ENCODE peak calls at places on chromosomes 7 and 10, in six cellular contexts. One of them, this sample, is unnamed.

GRCh38 chr7:18087031-18087686 is 59.5 kb upstream of the PRPS1L1 start:
- DNase-seq in GM12878: no peak
- DNase-seq in SK-N-SH: no peak
- DNase-seq in GM12891: no peak
- DNase-seq in K562: peak; percentile 7
- DNase-seq in HepG2: no peak
- DNase-seq in this sample: no peak

GRCh38 chr10:101767966-101768790 is 7.7 kb downstream of the FGF8 start:
- DNase-seq in SK-N-SH: peak; percentile 6
- DNase-seq in GM12891: no peak
- DNase-seq in GM12878: no peak
- DNase-seq in HepG2: no peak
- DNase-seq in K562: no peak
- DNase-seq in this sample: no peak

GRCh38 chr10:12712284-12712983 is 289.1 kb downstream of the CCDC3 start:
- DNase-seq in GM12891: no peak
- DNase-seq in HepG2: no peak
- DNase-seq in K562: no peak
- DNase-seq in SK-N-SH: no peak
- DNase-seq in GM12878: no peak
- DNase-seq in this sample: no peak

GRCh38 chr7:120996333-120996982 is 7.9 kb downstream of the CPED1 start:
- DNase-seq in K562: no peak
- DNase-seq in HepG2: no peak
- DNase-seq in SK-N-SH: no peak
- DNase-seq in GM12878: no peak
- DNase-seq in GM12891: no peak
- DNase-seq in this sample: no peak

GRCh38 chr10:5987747-5988146 is 10.4 kb upstream of the IL15RA start:
- DNase-seq in HepG2: no peak
- DNase-seq in K562: peak; percentile 60
- DNase-seq in SK-N-SH: no peak
- DNase-seq in GM12891: no peak
- DNase-seq in GM12878: no peak
- DNase-seq in this sample: no peak

GRCh38 chr10:35386594-35387174 is 50.4 kb downstream of the CCNY start:
- DNase-seq in HepG2: peak; percentile 32
- DNase-seq in GM12891: no peak
- DNase-seq in K562: no peak
- DNase-seq in GM12878: no peak
- DNase-seq in SK-N-SH: peak; percentile 40
- DNase-seq in this sample: no peak

GRCh38 chr7:132118641-132119040 is 457.6 kb downstream of the PLXNA4 start:
- DNase-seq in GM12891: no peak
- DNase-seq in K562: no peak
- DNase-seq in GM12878: no peak
- DNase-seq in SK-N-SH: no peak
- DNase-seq in HepG2: no peak
- DNase-seq in this sample: no peak

GRCh38 chr10:58384999-58385783 is at the start of gene TFAM:
- DNase-seq in GM12891: peak; percentile 70
- DNase-seq in GM12878: peak; percentile 66
- DNase-seq in SK-N-SH: peak; percentile 94
- DNase-seq in HepG2: peak; percentile 88
- DNase-seq in K562: peak; percentile 96
- DNase-seq in this sample: peak; percentile 71

GRCh38 chr10:70757856-70758255 is 27.3 kb downstream of the TBATA start:
- DNase-seq in GM12878: no peak
- DNase-seq in GM12891: no peak
- DNase-seq in SK-N-SH: no peak
- DNase-seq in K562: no peak
- DNase-seq in HepG2: no peak
- DNase-seq in this sample: no peak

GRCh38 chr7:40530292-40530691 is 395.5 kb downstream of the SUGCT start:
- DNase-seq in HepG2: no peak
- DNase-seq in GM12878: no peak
- DNase-seq in GM12891: no peak
- DNase-seq in K562: no peak
- DNase-seq in SK-N-SH: no peak
- DNase-seq in this sample: no peak

GRCh38 chr7:7607010-7607409 is 33.5 kb upstream of the UMAD1 start:
- DNase-seq in GM12891: no peak
- DNase-seq in GM12878: no peak
- DNase-seq in HepG2: no peak
- DNase-seq in K562: no peak
- DNase-seq in SK-N-SH: no peak
- DNase-seq in this sample: no peak

GRCh38 chr10:96678725-96679124 is 41.6 kb downstream of the PIK3AP1 start:
- DNase-seq in GM12891: no peak
- DNase-seq in K562: no peak
- DNase-seq in SK-N-SH: no peak
- DNase-seq in GM12878: no peak
- DNase-seq in HepG2: no peak
- DNase-seq in this sample: no peak

GRCh38 chr7:100974021-100974420 is 4.7 kb downstream of the MUC12 start:
- DNase-seq in HepG2: no peak
- DNase-seq in SK-N-SH: no peak
- DNase-seq in GM12878: no peak
- DNase-seq in K562: no peak
- DNase-seq in GM12891: no peak
- DNase-seq in this sample: no peak

GRCh38 chr7:148527717-148528168 is 62.8 kb upstream of the C7orf33 start:
- DNase-seq in SK-N-SH: peak; percentile 81
- DNase-seq in GM12878: peak; percentile 47
- DNase-seq in K562: peak; percentile 85
- DNase-seq in HepG2: peak; percentile 88
- DNase-seq in GM12891: peak; percentile 37
- DNase-seq in this sample: peak; percentile 31

GRCh38 chr7:24283900-24284698 is at the start of gene NPY:
- DNase-seq in K562: no peak
- DNase-seq in GM12878: no peak
- DNase-seq in SK-N-SH: peak; percentile 83
- DNase-seq in GM12891: peak; percentile 21
- DNase-seq in HepG2: no peak
- DNase-seq in this sample: peak; percentile 32

GRCh38 chr10:93081296-93081695 is 7.6 kb downstream of the CYP26A1 start:
- DNase-seq in HepG2: no peak
- DNase-seq in GM12878: no peak
- DNase-seq in GM12891: no peak
- DNase-seq in SK-N-SH: no peak
- DNase-seq in K562: no peak
- DNase-seq in this sample: no peak

GRCh38 chr7:50212666-50213621 is 91.6 kb upstream of the IKZF1 start:
- DNase-seq in SK-N-SH: no peak
- DNase-seq in K562: no peak
- DNase-seq in GM12891: no peak
- DNase-seq in GM12878: no peak
- DNase-seq in HepG2: no peak
- DNase-seq in this sample: no peak

GRCh38 chr7:742791-743190 is 15.7 kb upstream of the PRKAR1B start:
- DNase-seq in SK-N-SH: no peak
- DNase-seq in GM12891: no peak
- DNase-seq in GM12878: no peak
- DNase-seq in K562: peak; percentile 60
- DNase-seq in HepG2: no peak
- DNase-seq in this sample: no peak

GRCh38 chr7:739455-739963 is 12.4 kb upstream of the PRKAR1B start:
- DNase-seq in K562: no peak
- DNase-seq in GM12891: no peak
- DNase-seq in HepG2: no peak
- DNase-seq in GM12878: no peak
- DNase-seq in SK-N-SH: no peak
- DNase-seq in this sample: no peak

GRCh38 chr7:739964-740942 is 13.2 kb upstream of the PRKAR1B start:
- DNase-seq in GM12878: no peak
- DNase-seq in HepG2: no peak
- DNase-seq in SK-N-SH: no peak
- DNase-seq in GM12891: no peak
- DNase-seq in K562: no peak
- DNase-seq in this sample: no peak

GRCh38 chr7:741191-741671 is 14.2 kb upstream of the PRKAR1B start:
- DNase-seq in SK-N-SH: no peak
- DNase-seq in GM12878: no peak
- DNase-seq in GM12891: no peak
- DNase-seq in HepG2: no peak
- DNase-seq in K562: no peak
- DNase-seq in this sample: no peak

GRCh38 chr7:741850-742249 is 14.8 kb upstream of the PRKAR1B start:
- DNase-seq in SK-N-SH: no peak
- DNase-seq in GM12878: no peak
- DNase-seq in GM12891: no peak
- DNase-seq in K562: no peak
- DNase-seq in HepG2: no peak
- DNase-seq in this sample: no peak
- TF ChIP-seq TAF1 in SK-N-SH: no peak
- TF ChIP-seq TAF1 in GM12878: no peak
- TF ChIP-seq TAF1 in GM12891: no peak
- TF ChIP-seq TAF1 in K562: no peak
- TF ChIP-seq TAF1 in HepG2: no peak
- TF ChIP-seq TAF1 in this sample: no peak

GRCh38 chr7:84187813-84188212 is 6.8 kb downstream of the SEMA3A start:
- DNase-seq in K562: no peak
- DNase-seq in GM12878: no peak
- DNase-seq in GM12891: no peak
- DNase-seq in SK-N-SH: no peak
- DNase-seq in HepG2: no peak
- DNase-seq in this sample: no peak
- TF ChIP-seq TAF1 in K562: no peak
- TF ChIP-seq TAF1 in GM12878: no peak
- TF ChIP-seq TAF1 in GM12891: no peak
- TF ChIP-seq TAF1 in SK-N-SH: no peak
- TF ChIP-seq TAF1 in HepG2: no peak
- TF ChIP-seq TAF1 in this sample: no peak

DNA sequence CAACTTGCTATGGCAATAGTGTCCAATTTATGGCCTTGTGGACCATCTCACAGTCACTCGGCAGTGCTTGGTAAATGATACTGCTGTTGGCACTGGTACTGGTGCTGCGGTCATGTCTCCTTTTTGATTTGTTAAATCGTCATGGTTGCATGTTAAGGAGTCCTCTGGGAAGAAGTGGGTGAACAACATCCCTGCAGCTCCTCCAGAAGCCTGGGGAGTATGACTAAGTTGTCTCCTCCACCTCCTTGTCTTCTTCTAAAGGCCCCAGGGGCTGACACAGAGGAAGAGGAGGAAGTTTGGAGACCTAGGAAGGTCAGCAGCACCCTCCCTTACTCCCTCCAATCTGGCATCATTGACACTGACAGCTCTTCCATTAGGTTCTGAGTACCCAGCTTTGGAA is 8.5 kb downstream of the ITPRIP start:
- DNase-seq in GM12878: no peak
- DNase-seq in SK-N-SH: no peak
- DNase-seq in GM12891: no peak
- DNase-seq in HepG2: no peak
- DNase-seq in K562: no peak
- DNase-seq in this sample: no peak
- TF ChIP-seq TAF1 in GM12878: no peak
- TF ChIP-seq TAF1 in SK-N-SH: no peak
- TF ChIP-seq TAF1 in GM12891: no peak
- TF ChIP-seq TAF1 in HepG2: no peak
- TF ChIP-seq TAF1 in K562: no peak
- TF ChIP-seq TAF1 in this sample: no peak

GRCh38 chr7:104931181-104931781 is 82.7 kb upstream of the KMT2E start:
- DNase-seq in K562: no peak
- DNase-seq in HepG2: no peak
- DNase-seq in GM12878: no peak
- DNase-seq in GM12891: no peak
- DNase-seq in SK-N-SH: peak; percentile 86
- DNase-seq in this sample: no peak
- TF ChIP-seq TAF1 in K562: no peak
- TF ChIP-seq TAF1 in HepG2: no peak
- TF ChIP-seq TAF1 in GM12878: no peak
- TF ChIP-seq TAF1 in GM12891: no peak
- TF ChIP-seq TAF1 in SK-N-SH: no peak
- TF ChIP-seq TAF1 in this sample: no peak

GRCh38 chr7:778968-779451 is 51.9 kb upstream of the PRKAR1B start:
- DNase-seq in HepG2: no peak
- DNase-seq in GM12891: no peak
- DNase-seq in K562: no peak
- DNase-seq in GM12878: no peak
- DNase-seq in SK-N-SH: peak; percentile 98
- DNase-seq in this sample: no peak
- TF ChIP-seq TAF1 in HepG2: no peak
- TF ChIP-seq TAF1 in GM12891: no peak
- TF ChIP-seq TAF1 in K562: no peak
- TF ChIP-seq TAF1 in GM12878: no peak
- TF ChIP-seq TAF1 in SK-N-SH: no peak
- TF ChIP-seq TAF1 in this sample: no peak

GRCh38 chr10:79079074-79079397 is 10.3 kb downstream of the ZMIZ1 start:
- DNase-seq in GM12878: no peak
- DNase-seq in SK-N-SH: no peak
- DNase-seq in K562: no peak
- DNase-seq in HepG2: no peak
- DNase-seq in GM12891: no peak
- DNase-seq in this sample: no peak
- TF ChIP-seq TAF1 in GM12878: no peak
- TF ChIP-seq TAF1 in SK-N-SH: no peak
- TF ChIP-seq TAF1 in K562: no peak
- TF ChIP-seq TAF1 in HepG2: no peak
- TF ChIP-seq TAF1 in GM12891: no peak
- TF ChIP-seq TAF1 in this sample: no peak

GRCh38 chr7:155778349-155778748 is 33.9 kb downstream of the SHH start:
- DNase-seq in HepG2: no peak
- DNase-seq in GM12891: no peak
- DNase-seq in GM12878: no peak
- DNase-seq in K562: no peak
- DNase-seq in SK-N-SH: no peak
- DNase-seq in this sample: no peak

GRCh38 chr7:155775691-155776090 is 36.6 kb downstream of the SHH start:
- DNase-seq in HepG2: no peak
- DNase-seq in K562: no peak
- DNase-seq in GM12891: no peak
- DNase-seq in SK-N-SH: no peak
- DNase-seq in GM12878: no peak
- DNase-seq in this sample: no peak

GRCh38 chr7:155773531-155773930 is 38.7 kb downstream of the SHH start:
- DNase-seq in HepG2: no peak
- DNase-seq in K562: no peak
- DNase-seq in GM12878: no peak
- DNase-seq in SK-N-SH: no peak
- DNase-seq in GM12891: no peak
- DNase-seq in this sample: no peak

GRCh38 chr7:155776606-155777005 is 35.7 kb downstream of the SHH start:
- DNase-seq in SK-N-SH: no peak
- DNase-seq in GM12878: no peak
- DNase-seq in HepG2: no peak
- DNase-seq in K562: no peak
- DNase-seq in GM12891: no peak
- DNase-seq in this sample: no peak

GRCh38 chr7:155774947-155775346 is 37.3 kb downstream of the SHH start:
- DNase-seq in GM12891: no peak
- DNase-seq in GM12878: no peak
- DNase-seq in SK-N-SH: no peak
- DNase-seq in HepG2: no peak
- DNase-seq in K562: no peak
- DNase-seq in this sample: no peak
- TF ChIP-seq TAF1 in GM12891: no peak
- TF ChIP-seq TAF1 in GM12878: no peak
- TF ChIP-seq TAF1 in SK-N-SH: no peak
- TF ChIP-seq TAF1 in HepG2: no peak
- TF ChIP-seq TAF1 in K562: no peak
- TF ChIP-seq TAF1 in this sample: no peak

This sample was measured in GM12892.